ENCODE peak calls at places on chromosomes 2 and 18, in nine cellular contexts. One of them, this sample, is unnamed.

GRCh38 chr2:10331033-10331701 is 28.5 kb downstream of the HPCAL1 start:
- DNase-seq in uterus: peak
- DNase-seq in fibroblast of the aortic adventitia: peak
- DNase-seq in H9: peak
- DNase-seq in A549: peak
- DNase-seq in fibroblast of lung: peak
- DNase-seq in pancreas: no peak
- DNase-seq in cardiac muscle cell: peak
- DNase-seq in GM10248: peak
- DNase-seq in this sample: peak

GRCh38 chr2:161243312-161243711 is 64.9 kb upstream of the PSMD14 start:
- DNase-seq in GM10248: peak
- DNase-seq in A549: no peak
- DNase-seq in fibroblast of the aortic adventitia: no peak
- DNase-seq in fibroblast of lung: no peak
- DNase-seq in cardiac muscle cell: no peak
- DNase-seq in pancreas: no peak
- DNase-seq in uterus: no peak
- DNase-seq in H9: no peak
- DNase-seq in this sample: no peak

GRCh38 chr18:48066225-48066652 is 135.8 kb upstream of the SMAD2 start:
- DNase-seq in fibroblast of the aortic adventitia: no peak
- DNase-seq in GM10248: no peak
- DNase-seq in uterus: no peak
- DNase-seq in cardiac muscle cell: peak
- DNase-seq in pancreas: no peak
- DNase-seq in H9: no peak
- DNase-seq in A549: no peak
- DNase-seq in fibroblast of lung: no peak
- DNase-seq in this sample: no peak

GRCh38 chr18:61546598-61546997 is 213.4 kb downstream of the CDH20 start:
- DNase-seq in uterus: no peak
- DNase-seq in fibroblast of the aortic adventitia: peak
- DNase-seq in GM10248: no peak
- DNase-seq in H9: no peak
- DNase-seq in A549: no peak
- DNase-seq in fibroblast of lung: peak
- DNase-seq in pancreas: no peak
- DNase-seq in cardiac muscle cell: peak
- DNase-seq in this sample: no peak

GRCh38 chr2:110858135-110858737 is 125.9 kb downstream of the ACOXL start:
- DNase-seq in uterus: no peak
- DNase-seq in fibroblast of the aortic adventitia: no peak
- DNase-seq in A549: no peak
- DNase-seq in fibroblast of lung: no peak
- DNase-seq in cardiac muscle cell: no peak
- DNase-seq in pancreas: no peak
- DNase-seq in GM10248: peak
- DNase-seq in H9: peak
- DNase-seq in this sample: no peak

GRCh38 chr18:58788470-58788869 is 76.2 kb upstream of the ZNF532 start:
- DNase-seq in GM10248: no peak
- DNase-seq in fibroblast of the aortic adventitia: no peak
- DNase-seq in fibroblast of lung: no peak
- DNase-seq in A549: no peak
- DNase-seq in uterus: no peak
- DNase-seq in H9: no peak
- DNase-seq in pancreas: no peak
- DNase-seq in cardiac muscle cell: no peak
- DNase-seq in this sample: no peak

GRCh38 chr18:79763407-79763806 is 34.3 kb upstream of the KCNG2 start:
- DNase-seq in cardiac muscle cell: no peak
- DNase-seq in A549: no peak
- DNase-seq in H9: no peak
- DNase-seq in GM10248: no peak
- DNase-seq in uterus: no peak
- DNase-seq in pancreas: no peak
- DNase-seq in fibroblast of lung: no peak
- DNase-seq in fibroblast of the aortic adventitia: no peak
- DNase-seq in this sample: peak

GRCh38 chr2:186841940-186842339 is 7.0 kb downstream of the ZSWIM2 start:
- DNase-seq in cardiac muscle cell: peak
- DNase-seq in fibroblast of lung: peak
- DNase-seq in fibroblast of the aortic adventitia: peak
- DNase-seq in pancreas: no peak
- DNase-seq in GM10248: no peak
- DNase-seq in A549: no peak
- DNase-seq in uterus: no peak
- DNase-seq in H9: no peak
- DNase-seq in this sample: no peak

GRCh38 chr2:168189835-168190426 is 57.5 kb downstream of the STK39 start:
- DNase-seq in H9: no peak
- DNase-seq in GM10248: no peak
- DNase-seq in A549: peak
- DNase-seq in pancreas: no peak
- DNase-seq in fibroblast of lung: peak
- DNase-seq in fibroblast of the aortic adventitia: peak
- DNase-seq in cardiac muscle cell: peak
- DNase-seq in uterus: no peak
- DNase-seq in this sample: no peak

GRCh38 chr2:149068996-149069888 is 30.7 kb downstream of the LYPD6B start:
- DNase-seq in A549: no peak
- DNase-seq in cardiac muscle cell: peak
- DNase-seq in H9: no peak
- DNase-seq in fibroblast of lung: peak
- DNase-seq in uterus: no peak
- DNase-seq in pancreas: no peak
- DNase-seq in fibroblast of the aortic adventitia: peak
- DNase-seq in GM10248: no peak
- DNase-seq in this sample: no peak

GRCh38 chr2:8779795-8780194 is 57.6 kb downstream of the KIDINS220 start:
- DNase-seq in pancreas: no peak
- DNase-seq in A549: no peak
- DNase-seq in H9: no peak
- DNase-seq in uterus: no peak
- DNase-seq in cardiac muscle cell: no peak
- DNase-seq in GM10248: no peak
- DNase-seq in fibroblast of lung: no peak
- DNase-seq in fibroblast of the aortic adventitia: no peak
- DNase-seq in this sample: no peak

GRCh38 chr18:67199993-67200617 is 316.4 kb downstream of the DSEL start:
- DNase-seq in uterus: no peak
- DNase-seq in cardiac muscle cell: peak
- DNase-seq in GM10248: peak
- DNase-seq in fibroblast of lung: peak
- DNase-seq in A549: peak
- DNase-seq in fibroblast of the aortic adventitia: peak
- DNase-seq in H9: no peak
- DNase-seq in pancreas: no peak
- DNase-seq in this sample: no peak

GRCh38 chr2:219251656-219252055 is 1.4 kb upstream of the TUBA4B start:
- DNase-seq in A549: no peak
- DNase-seq in fibroblast of the aortic adventitia: no peak
- DNase-seq in uterus: no peak
- DNase-seq in fibroblast of lung: no peak
- DNase-seq in H9: no peak
- DNase-seq in pancreas: no peak
- DNase-seq in GM10248: no peak
- DNase-seq in cardiac muscle cell: no peak
- DNase-seq in this sample: no peak

GRCh38 chr2:240615409-240615808 is 9.9 kb upstream of the GPR35 start:
- DNase-seq in H9: no peak
- DNase-seq in fibroblast of the aortic adventitia: no peak
- DNase-seq in GM10248: no peak
- DNase-seq in cardiac muscle cell: no peak
- DNase-seq in uterus: no peak
- DNase-seq in A549: no peak
- DNase-seq in fibroblast of lung: no peak
- DNase-seq in pancreas: no peak
- DNase-seq in this sample: no peak

DNA sequence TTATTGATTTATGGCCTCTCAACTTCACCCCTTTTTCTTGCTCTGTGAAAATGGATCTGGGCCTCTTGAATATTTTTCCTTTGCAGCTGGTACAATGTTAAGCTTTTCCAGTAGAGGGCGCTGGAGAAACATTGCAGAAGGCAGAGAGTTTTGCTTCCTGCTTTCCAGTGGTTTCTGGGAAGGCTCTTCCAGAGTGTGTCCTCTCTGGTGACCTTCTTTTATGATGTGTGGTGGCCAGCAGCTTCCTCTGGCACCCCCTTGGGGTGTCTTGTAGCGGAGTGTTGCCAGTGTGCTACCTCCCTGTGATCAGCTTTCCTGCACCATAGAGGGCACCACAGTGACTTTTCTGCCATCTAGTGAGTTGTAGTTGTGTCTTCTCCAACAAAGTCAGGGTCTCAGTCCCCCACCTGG is 25.4 kb upstream of the MGAT5 start:
- DNase-seq in pancreas: no peak
- DNase-seq in cardiac muscle cell: no peak
- DNase-seq in A549: peak
- DNase-seq in fibroblast of lung: no peak
- DNase-seq in uterus: no peak
- DNase-seq in GM10248: no peak
- DNase-seq in fibroblast of the aortic adventitia: no peak
- DNase-seq in H9: no peak
- DNase-seq in this sample: no peak
- TF ChIP-seq CTCF in pancreas: no peak
- TF ChIP-seq CTCF in cardiac muscle cell: peak
- TF ChIP-seq CTCF in A549: no peak
- TF ChIP-seq CTCF in fibroblast of lung: peak
- TF ChIP-seq CTCF in uterus: no peak
- TF ChIP-seq CTCF in GM10248: peak
- TF ChIP-seq CTCF in fibroblast of the aortic adventitia: peak
- TF ChIP-seq CTCF in H9: peak
- TF ChIP-seq CTCF in this sample: peak

GRCh38 chr2:45836316-45836715 is 184.8 kb downstream of the PRKCE start:
- DNase-seq in A549: no peak
- DNase-seq in fibroblast of the aortic adventitia: no peak
- DNase-seq in cardiac muscle cell: no peak
- DNase-seq in fibroblast of lung: no peak
- DNase-seq in uterus: no peak
- DNase-seq in H9: no peak
- DNase-seq in pancreas: no peak
- DNase-seq in GM10248: peak
- DNase-seq in this sample: no peak
- TF ChIP-seq CTCF in A549: no peak
- TF ChIP-seq CTCF in fibroblast of the aortic adventitia: no peak
- TF ChIP-seq CTCF in cardiac muscle cell: no peak
- TF ChIP-seq CTCF in fibroblast of lung: no peak
- TF ChIP-seq CTCF in uterus: no peak
- TF ChIP-seq CTCF in H9: peak
- TF ChIP-seq CTCF in pancreas: no peak
- TF ChIP-seq CTCF in GM10248: peak
- TF ChIP-seq CTCF in this sample: no peak

GRCh38 chr2:197924483-197924882 is 120.1 kb downstream of the PLCL1 start:
- DNase-seq in pancreas: no peak
- DNase-seq in fibroblast of lung: no peak
- DNase-seq in uterus: no peak
- DNase-seq in H9: no peak
- DNase-seq in fibroblast of the aortic adventitia: no peak
- DNase-seq in cardiac muscle cell: no peak
- DNase-seq in GM10248: no peak
- DNase-seq in A549: no peak
- DNase-seq in this sample: no peak

GRCh38 chr2:197915548-197916265 is 111.3 kb downstream of the PLCL1 start:
- DNase-seq in pancreas: no peak
- DNase-seq in fibroblast of the aortic adventitia: peak
- DNase-seq in uterus: no peak
- DNase-seq in cardiac muscle cell: peak
- DNase-seq in GM10248: no peak
- DNase-seq in fibroblast of lung: peak
- DNase-seq in H9: no peak
- DNase-seq in A549: no peak
- DNase-seq in this sample: no peak

GRCh38 chr2:197919487-197919886 is 115.1 kb downstream of the PLCL1 start:
- DNase-seq in uterus: no peak
- DNase-seq in fibroblast of the aortic adventitia: no peak
- DNase-seq in H9: no peak
- DNase-seq in GM10248: no peak
- DNase-seq in cardiac muscle cell: peak
- DNase-seq in fibroblast of lung: no peak
- DNase-seq in A549: no peak
- DNase-seq in pancreas: no peak
- DNase-seq in this sample: no peak

GRCh38 chr2:197920581-197921213 is 116.3 kb downstream of the PLCL1 start:
- DNase-seq in A549: no peak
- DNase-seq in GM10248: no peak
- DNase-seq in uterus: no peak
- DNase-seq in H9: no peak
- DNase-seq in fibroblast of lung: no peak
- DNase-seq in pancreas: no peak
- DNase-seq in cardiac muscle cell: no peak
- DNase-seq in fibroblast of the aortic adventitia: no peak
- DNase-seq in this sample: no peak

GRCh38 chr2:197920088-197920487 is 115.7 kb downstream of the PLCL1 start:
- DNase-seq in fibroblast of the aortic adventitia: no peak
- DNase-seq in pancreas: no peak
- DNase-seq in cardiac muscle cell: no peak
- DNase-seq in H9: no peak
- DNase-seq in A549: no peak
- DNase-seq in uterus: no peak
- DNase-seq in GM10248: no peak
- DNase-seq in fibroblast of lung: no peak
- DNase-seq in this sample: no peak
- TF ChIP-seq CTCF in fibroblast of the aortic adventitia: no peak
- TF ChIP-seq CTCF in pancreas: no peak
- TF ChIP-seq CTCF in cardiac muscle cell: no peak
- TF ChIP-seq CTCF in H9: no peak
- TF ChIP-seq CTCF in A549: no peak
- TF ChIP-seq CTCF in uterus: no peak
- TF ChIP-seq CTCF in GM10248: no peak
- TF ChIP-seq CTCF in fibroblast of lung: no peak
- TF ChIP-seq CTCF in this sample: no peak

GRCh38 chr18:3183103-3183717 is 36.6 kb downstream of the MYOM1 start:
- DNase-seq in fibroblast of lung: no peak
- DNase-seq in GM10248: no peak
- DNase-seq in uterus: no peak
- DNase-seq in fibroblast of the aortic adventitia: no peak
- DNase-seq in A549: no peak
- DNase-seq in cardiac muscle cell: no peak
- DNase-seq in pancreas: no peak
- DNase-seq in H9: no peak
- DNase-seq in this sample: no peak

GRCh38 chr18:3189884-3190283 is 29.9 kb downstream of the MYOM1 start:
- DNase-seq in uterus: no peak
- DNase-seq in A549: no peak
- DNase-seq in H9: no peak
- DNase-seq in fibroblast of the aortic adventitia: no peak
- DNase-seq in GM10248: no peak
- DNase-seq in pancreas: no peak
- DNase-seq in cardiac muscle cell: no peak
- DNase-seq in fibroblast of lung: no peak
- DNase-seq in this sample: no peak

GRCh38 chr18:3192286-3192685 is 27.5 kb downstream of the MYOM1 start:
- DNase-seq in fibroblast of the aortic adventitia: no peak
- DNase-seq in A549: no peak
- DNase-seq in cardiac muscle cell: no peak
- DNase-seq in pancreas: no peak
- DNase-seq in fibroblast of lung: no peak
- DNase-seq in uterus: no peak
- DNase-seq in GM10248: no peak
- DNase-seq in H9: no peak
- DNase-seq in this sample: no peak

GRCh38 chr18:3184275-3184963 is 35.3 kb downstream of the MYOM1 start:
- DNase-seq in fibroblast of lung: no peak
- DNase-seq in GM10248: no peak
- DNase-seq in pancreas: no peak
- DNase-seq in fibroblast of the aortic adventitia: no peak
- DNase-seq in A549: no peak
- DNase-seq in uterus: no peak
- DNase-seq in H9: no peak
- DNase-seq in cardiac muscle cell: no peak
- DNase-seq in this sample: no peak

GRCh38 chr18:3186678-3187658 is 32.8 kb downstream of the MYOM1 start:
- DNase-seq in A549: peak
- DNase-seq in GM10248: no peak
- DNase-seq in pancreas: peak
- DNase-seq in fibroblast of the aortic adventitia: peak
- DNase-seq in cardiac muscle cell: peak
- DNase-seq in uterus: peak
- DNase-seq in fibroblast of lung: peak
- DNase-seq in H9: no peak
- DNase-seq in this sample: no peak
- TF ChIP-seq CTCF in A549: no peak
- TF ChIP-seq CTCF in GM10248: no peak
- TF ChIP-seq CTCF in pancreas: peak
- TF ChIP-seq CTCF in fibroblast of the aortic adventitia: peak
- TF ChIP-seq CTCF in cardiac muscle cell: peak
- TF ChIP-seq CTCF in uterus: no peak
- TF ChIP-seq CTCF in fibroblast of lung: no peak
- TF ChIP-seq CTCF in H9: no peak
- TF ChIP-seq CTCF in this sample: no peak

This sample was measured in glutamatergic neuron.